ENCODE peak calls at places on chromosome 5, in four cellular contexts. Y is HCT116, X is choroid plexus epithelial cell, R is coronary artery. N is an unnamed sample.
A peak's percentile ranks its signal among the peaks of the same experiment; 100 is the strongest.

GRCh38 chr5:57163553-57164006 is 10.3 kb upstream of the GPBP1 start:
- DNase-seq in Y (no peak), X (no peak), R (no peak), N (no peak)

GRCh38 chr5:9098990-9099389 is 446.9 kb downstream of the SEMA5A start:
- DNase-seq in Y (no peak), X (no peak), R (no peak), N (no peak)

GRCh38 chr5:78731884-78732283 is 83.3 kb upstream of the LHFPL2 start:
- DNase-seq in Y (no peak), X (peak; percentile 56), R (no peak), N (no peak)

GRCh38 chr5:194603-195209 is 3.4 kb downstream of the LRRC14B start:
- DNase-seq in Y (no peak), X (no peak), R (no peak), N (no peak)

GRCh38 chr5:133006653-133007052 is 19.7 kb downstream of the ZCCHC10 start:
- DNase-seq in Y (no peak), X (peak; percentile 69), R (no peak), N (no peak)

GRCh38 chr5:143401253-143401845 is 2.1 kb downstream of the NR3C1 start:
- DNase-seq in Y (no peak), X (no peak), R (no peak), N (no peak)

GRCh38 chr5:57495285-57495684 is 12.7 kb upstream of the ACTBL2 start:
- DNase-seq in Y (no peak), X (no peak), R (no peak), N (no peak)

GRCh38 chr5:175796536-175797499 is 74.6 kb upstream of the CPLX2 start:
- DNase-seq in Y (peak; percentile 33), X (peak; percentile 85), R (no peak), N (peak; percentile 95)

DNA sequence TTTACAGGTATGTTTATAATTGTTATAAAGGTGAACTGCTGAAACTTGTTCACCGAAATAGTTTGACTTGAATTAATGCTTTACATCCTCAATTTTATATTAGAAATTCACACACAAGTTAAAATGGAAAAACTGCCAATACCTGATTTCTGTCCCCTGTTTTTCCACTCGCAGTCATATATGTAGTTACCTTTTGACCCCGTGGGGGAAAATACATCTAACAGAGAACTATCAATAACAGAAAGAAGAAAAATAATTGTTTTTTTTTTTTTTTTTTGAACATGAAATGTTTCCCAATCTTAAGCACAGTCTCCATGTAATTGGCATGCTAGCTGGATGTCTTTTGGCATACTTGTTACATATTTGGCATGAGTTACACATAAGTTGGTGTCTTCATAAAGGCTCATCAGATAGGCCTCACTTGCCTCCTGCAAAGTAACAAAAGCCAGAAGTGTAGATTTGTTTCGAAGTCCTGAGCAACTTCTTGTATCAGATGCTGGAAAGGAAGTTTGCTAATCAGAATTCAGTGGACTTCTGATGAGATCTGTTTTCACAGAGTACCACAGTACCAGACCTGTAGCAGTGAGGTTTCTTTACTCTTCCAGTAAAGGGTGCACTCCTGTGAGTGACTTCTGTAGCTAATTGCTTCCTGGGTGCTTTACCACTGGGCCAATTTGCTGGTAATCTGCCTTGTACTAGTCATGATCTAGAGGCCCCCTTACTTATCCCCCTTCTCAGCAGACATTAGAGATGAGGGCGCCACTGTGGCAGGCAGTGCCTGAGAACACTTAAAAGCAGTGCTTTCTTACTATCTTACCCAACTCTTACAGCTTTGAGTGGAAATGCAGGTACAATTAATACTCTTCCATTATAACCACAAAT is 36.2 kb upstream of the CXXC5 start:
- DNase-seq in Y (no peak), X (no peak), R (no peak), N (no peak)
- TF ChIP-seq CTCF in Y (no peak), X (no peak), R (no peak), N (no peak)

GRCh38 chr5:1503301-1504243 is 20.2 kb downstream of the LPCAT1 start:
- DNase-seq in Y (no peak), X (no peak), R (no peak), N (no peak)
- TF ChIP-seq CTCF in Y (no peak), X (peak; percentile 19), R (no peak), N (no peak)

GRCh38 chr5:148729182-148729581 is 74.9 kb upstream of the HTR4 start:
- DNase-seq in Y (no peak), X (peak; percentile 33), R (no peak), N (no peak)
- TF ChIP-seq CTCF in Y (peak; percentile 44), X (peak; percentile 44), R (no peak), N (peak; percentile 23)

DNA sequence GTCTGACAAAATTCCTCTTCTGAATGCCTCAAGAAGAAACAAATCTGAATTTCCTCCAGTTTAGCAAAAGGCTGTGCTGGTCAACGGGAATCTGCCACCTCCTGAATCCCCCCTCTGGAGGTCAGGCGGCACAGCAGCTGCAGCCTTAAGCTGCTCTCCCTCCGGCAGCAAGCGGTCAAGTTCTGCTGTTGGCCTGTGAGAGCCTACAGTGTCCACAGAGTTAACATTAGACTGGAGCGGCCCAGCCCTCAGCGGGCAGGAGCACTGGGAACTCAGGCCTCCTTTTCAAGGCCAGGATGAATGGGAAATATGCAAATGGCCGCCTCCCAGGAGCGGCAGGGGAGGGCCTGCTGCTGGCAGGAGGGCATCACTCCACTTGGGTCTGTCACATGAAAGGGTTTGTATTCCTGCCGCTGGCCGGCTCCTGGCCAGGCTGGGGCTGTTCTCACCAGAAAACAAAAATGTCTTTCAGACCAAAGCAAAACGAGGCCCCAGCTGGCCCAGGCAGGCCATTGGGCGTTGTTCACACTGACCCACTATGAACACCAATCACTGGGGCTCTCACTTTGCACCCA is 8.2 kb downstream of the ACSL6 start:
- DNase-seq in Y (no peak), X (peak; percentile 33), R (no peak), N (no peak)
- TF ChIP-seq CTCF in Y (no peak), X (peak; percentile 41), R (no peak), N (peak; percentile 16)

N was measured in osteocyte.